ENCODE peak calls at places on chromosomes 12 and 14, in four cellular contexts. One of them, this sample, is unnamed.
A peak's percentile ranks its signal among the peaks of the same experiment; 100 is the strongest.

GRCh38 chr14:74921987-74922751 is 891 bp downstream of the RPS6KL1 start:
- DNase-seq in tibial nerve: no peak
- DNase-seq in body of pancreas: no peak
- DNase-seq in mesendoderm: no peak
- DNase-seq in this sample: no peak

GRCh38 chr14:92952497-92953298 is 29.7 kb downstream of the CHGA start:
- DNase-seq in tibial nerve: no peak
- DNase-seq in body of pancreas: no peak
- DNase-seq in mesendoderm: no peak
- DNase-seq in this sample: no peak

GRCh38 chr12:7017870-7018349 is 366 bp downstream of the LPCAT3 start:
- DNase-seq in tibial nerve: peak; percentile 20
- DNase-seq in body of pancreas: no peak
- DNase-seq in mesendoderm: no peak
- DNase-seq in this sample: no peak

GRCh38 chr14:37625597-37626595 is 30.5 kb downstream of the TTC6 start:
- DNase-seq in tibial nerve: no peak
- DNase-seq in body of pancreas: no peak
- DNase-seq in mesendoderm: peak; percentile 14
- DNase-seq in this sample: no peak

GRCh38 chr14:89303452-89304435 is 113.3 kb downstream of the FOXN3 start:
- DNase-seq in tibial nerve: peak; percentile 64
- DNase-seq in body of pancreas: peak; percentile 28
- DNase-seq in mesendoderm: peak; percentile 80
- DNase-seq in this sample: no peak

GRCh38 chr12:27119797-27120196 is 37.4 kb upstream of the C12orf71 start:
- DNase-seq in tibial nerve: no peak
- DNase-seq in body of pancreas: no peak
- DNase-seq in mesendoderm: no peak
- DNase-seq in this sample: no peak

GRCh38 chr14:36513451-36514277 is 6.4 kb downstream of the NKX2-1 start:
- DNase-seq in tibial nerve: no peak
- DNase-seq in body of pancreas: no peak
- DNase-seq in mesendoderm: peak; percentile 75
- DNase-seq in this sample: no peak

GRCh38 chr12:47850153-47851084 is 30.7 kb upstream of the HDAC7 start:
- DNase-seq in tibial nerve: no peak
- DNase-seq in body of pancreas: no peak
- DNase-seq in mesendoderm: peak; percentile 88
- DNase-seq in this sample: no peak

GRCh38 chr12:10331642-10332239 is 24.1 kb downstream of the KLRD1 start:
- DNase-seq in tibial nerve: no peak
- DNase-seq in body of pancreas: no peak
- DNase-seq in mesendoderm: peak; percentile 79
- DNase-seq in this sample: peak; percentile 32

GRCh38 chr14:98599082-98599481 is 672.9 kb downstream of the BCL11B start:
- DNase-seq in tibial nerve: no peak
- DNase-seq in body of pancreas: no peak
- DNase-seq in mesendoderm: no peak
- DNase-seq in this sample: no peak

GRCh38 chr12:84766375-84766774 is 146.2 kb downstream of the SLC6A15 start:
- DNase-seq in tibial nerve: no peak
- DNase-seq in body of pancreas: no peak
- DNase-seq in mesendoderm: no peak
- DNase-seq in this sample: no peak

GRCh38 chr12:32891956-32892355 is 4.6 kb downstream of the PKP2 start:
- DNase-seq in tibial nerve: no peak
- DNase-seq in body of pancreas: no peak
- DNase-seq in mesendoderm: peak; percentile 95
- DNase-seq in this sample: no peak

GRCh38 chr12:39032034-39032433 is 126.6 kb upstream of the CPNE8 start:
- DNase-seq in tibial nerve: no peak
- DNase-seq in body of pancreas: no peak
- DNase-seq in mesendoderm: no peak
- DNase-seq in this sample: no peak

GRCh38 chr12:18363321-18363720 is 102.0 kb downstream of the PIK3C2G start:
- DNase-seq in tibial nerve: no peak
- DNase-seq in body of pancreas: no peak
- DNase-seq in mesendoderm: peak; percentile 60
- DNase-seq in this sample: no peak

GRCh38 chr12:80780746-80781145 is 64.0 kb downstream of the MYF5 start:
- DNase-seq in tibial nerve: no peak
- DNase-seq in body of pancreas: no peak
- DNase-seq in mesendoderm: no peak
- DNase-seq in this sample: no peak

GRCh38 chr14:104288272-104288671 is 149.9 kb downstream of the KIF26A start:
- DNase-seq in tibial nerve: no peak
- DNase-seq in body of pancreas: peak; percentile 2
- DNase-seq in mesendoderm: no peak
- DNase-seq in this sample: no peak

GRCh38 chr14:37594238-37594915 is 672 bp downstream of the FOXA1 start:
- DNase-seq in tibial nerve: peak; percentile 60
- DNase-seq in body of pancreas: peak; percentile 77
- DNase-seq in mesendoderm: peak; percentile 90
- DNase-seq in this sample: peak; percentile 32

GRCh38 chr12:118560733-118561132 is 184.4 kb downstream of the SUDS3 start:
- DNase-seq in tibial nerve: no peak
- DNase-seq in body of pancreas: no peak
- DNase-seq in mesendoderm: no peak
- DNase-seq in this sample: no peak

GRCh38 chr12:11446372-11446771 is 51.0 kb upstream of the PRB2 start:
- DNase-seq in tibial nerve: no peak
- DNase-seq in body of pancreas: no peak
- DNase-seq in mesendoderm: no peak
- DNase-seq in this sample: no peak

GRCh38 chr12:84889818-84890217 is 22.8 kb downstream of the SLC6A15 start:
- DNase-seq in tibial nerve: no peak
- DNase-seq in body of pancreas: no peak
- DNase-seq in mesendoderm: no peak
- DNase-seq in this sample: no peak

GRCh38 chr12:6937481-6938352 is 5.9 kb upstream of the RNU7-1 start:
- DNase-seq in tibial nerve: peak; percentile 78
- DNase-seq in body of pancreas: peak; percentile 95
- DNase-seq in mesendoderm: peak; percentile 99
- DNase-seq in this sample: peak; percentile 57

GRCh38 chr14:73289308-73289707 is 52.0 kb downstream of the PAPLN start:
- DNase-seq in tibial nerve: no peak
- DNase-seq in body of pancreas: no peak
- DNase-seq in mesendoderm: no peak
- DNase-seq in this sample: no peak

GRCh38 chr12:49339464-49339861 is 2.5 kb upstream of the C1QL4 start:
- DNase-seq in tibial nerve: no peak
- DNase-seq in body of pancreas: peak; percentile 84
- DNase-seq in mesendoderm: peak; percentile 44
- DNase-seq in this sample: no peak

GRCh38 chr12:11565752-11566151 is 83.7 kb upstream of the ETV6 start:
- DNase-seq in tibial nerve: no peak
- DNase-seq in body of pancreas: no peak
- DNase-seq in mesendoderm: no peak
- DNase-seq in this sample: no peak

GRCh38 chr12:92226961-92227360 is 81.3 kb upstream of the BTG1 start:
- DNase-seq in tibial nerve: no peak
- DNase-seq in body of pancreas: no peak
- DNase-seq in mesendoderm: no peak
- DNase-seq in this sample: no peak

GRCh38 chr12:29971431-29971830 is 187.7 kb upstream of the TMTC1 start:
- DNase-seq in tibial nerve: no peak
- DNase-seq in body of pancreas: no peak
- DNase-seq in mesendoderm: no peak
- DNase-seq in this sample: no peak

GRCh38 chr12:124994435-124994975 is 1.1 kb downstream of the BRI3BP start:
- DNase-seq in tibial nerve: no peak
- DNase-seq in body of pancreas: peak; percentile 23
- DNase-seq in mesendoderm: peak; percentile 46
- DNase-seq in this sample: no peak

GRCh38 chr12:105348561-105348960 is 18.1 kb downstream of the C12orf75 start:
- DNase-seq in tibial nerve: no peak
- DNase-seq in body of pancreas: no peak
- DNase-seq in mesendoderm: no peak
- DNase-seq in this sample: no peak

GRCh38 chr14:61417890-61418455 is 96.6 kb downstream of the PRKCH start:
- DNase-seq in tibial nerve: no peak
- DNase-seq in body of pancreas: no peak
- DNase-seq in mesendoderm: no peak
- DNase-seq in this sample: no peak
- H3K27ac ChIP-seq in tibial nerve: no peak overlapping the region
- H3K27ac ChIP-seq in body of pancreas: no peak overlapping the region
- H3K27ac ChIP-seq in mesendoderm: no peak overlapping the region
- H3K27ac ChIP-seq in this sample: no peak overlapping the region

DNA sequence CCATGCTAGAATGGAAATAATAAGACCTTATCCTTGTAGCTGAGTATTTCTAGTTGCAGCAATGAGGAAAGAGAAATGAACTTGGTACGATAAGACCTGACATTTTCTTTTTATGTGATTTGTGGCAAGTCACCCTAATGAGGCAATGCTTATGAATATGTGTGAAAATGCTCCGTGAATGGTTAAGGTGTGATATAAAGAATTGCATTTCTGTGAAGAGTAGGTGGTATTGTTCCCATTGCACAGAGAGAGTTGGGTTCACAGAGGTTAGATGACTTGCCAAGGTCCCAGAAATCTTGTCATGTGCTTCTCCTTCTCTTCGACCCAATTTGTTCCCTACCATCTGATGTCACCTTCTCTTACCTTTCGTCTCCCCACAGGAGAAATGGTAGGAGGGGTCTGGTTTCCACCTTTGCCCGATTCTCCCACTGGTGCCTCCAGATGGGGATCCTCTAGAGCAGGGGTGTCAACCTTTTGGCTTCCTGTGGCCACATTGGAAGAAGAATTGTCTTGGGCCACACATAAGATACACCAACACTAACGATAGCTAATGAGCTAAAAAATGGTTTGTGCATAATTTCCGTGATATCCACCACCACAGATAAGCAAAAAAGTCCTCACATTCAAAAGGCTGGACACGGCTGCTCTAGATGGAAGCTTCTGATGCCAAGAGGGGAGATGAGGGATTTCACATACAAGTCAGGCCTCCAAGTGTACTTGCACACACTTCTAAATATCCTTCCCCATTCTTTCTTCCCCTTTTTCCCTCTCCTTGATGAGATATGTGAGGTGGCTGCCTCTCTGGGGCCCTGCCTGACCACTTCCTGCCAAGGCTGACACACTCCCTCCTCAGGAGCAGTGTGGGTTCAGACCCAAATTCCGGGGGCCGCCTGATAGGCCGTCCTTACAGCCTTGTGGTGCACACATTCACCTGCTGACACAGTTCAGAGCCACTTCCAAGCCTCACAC is 96.1 kb downstream of the PLXNC1 start:
- DNase-seq in tibial nerve: no peak
- DNase-seq in body of pancreas: no peak
- DNase-seq in mesendoderm: no peak
- DNase-seq in this sample: no peak
- H3K4me3 ChIP-seq in tibial nerve: no peak overlapping the region
- H3K4me3 ChIP-seq in body of pancreas: no peak overlapping the region
- H3K4me3 ChIP-seq in mesendoderm: no peak overlapping the region
- H3K4me3 ChIP-seq in this sample: no peak overlapping the region

DNA sequence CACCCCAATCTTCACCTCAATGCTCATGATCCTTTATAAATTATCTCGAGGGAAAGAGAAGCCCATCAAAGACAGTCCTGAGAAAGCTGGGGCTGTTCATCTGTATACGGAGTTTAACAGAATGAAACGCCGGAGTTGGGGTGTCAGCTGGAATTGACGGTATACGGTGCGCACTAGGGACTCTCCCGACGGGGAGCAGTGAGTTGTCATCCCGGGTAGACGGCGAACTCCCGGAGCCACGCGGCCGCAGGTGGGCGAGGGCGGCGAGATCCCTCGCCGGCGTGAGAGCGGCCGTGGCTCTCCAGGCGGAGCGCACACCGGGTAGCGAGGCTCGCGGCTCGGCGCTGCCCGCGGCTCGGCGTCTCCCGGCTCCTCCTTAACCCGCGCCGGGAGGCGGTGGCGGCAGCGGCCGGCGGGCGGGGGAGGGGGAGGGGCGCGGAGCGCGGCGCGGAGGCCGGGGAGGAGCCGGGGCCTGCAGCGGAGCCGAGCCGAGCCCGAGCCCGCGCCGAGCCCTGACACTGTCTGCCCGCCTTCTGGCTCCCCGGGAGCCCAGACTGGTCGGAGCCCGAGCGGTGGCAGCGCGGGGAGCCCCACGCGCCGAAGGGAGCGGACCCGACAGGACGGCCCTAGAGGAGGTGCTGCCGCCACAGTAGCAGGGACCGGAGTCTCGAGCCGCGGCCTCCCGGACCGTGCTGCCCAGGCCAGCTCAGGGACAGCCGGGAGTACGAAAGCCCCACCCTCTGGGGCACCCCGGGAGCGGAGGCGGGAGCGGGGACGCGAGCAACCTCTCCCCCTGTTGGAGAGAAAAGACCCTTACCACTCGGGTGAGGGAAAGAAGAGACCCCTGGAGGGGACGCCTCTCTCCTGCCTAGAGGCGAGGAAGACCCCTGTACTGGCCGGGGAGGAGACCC is at the start of gene FOXJ2:
- DNase-seq in tibial nerve: peak; percentile 50
- DNase-seq in body of pancreas: peak; percentile 84
- DNase-seq in mesendoderm: peak; percentile 74
- DNase-seq in this sample: no peak
- H3K4me1 ChIP-seq in tibial nerve: peaks cover 34% of the 10 kb centered on the region
- H3K4me1 ChIP-seq in body of pancreas: peaks cover 49% of the 10 kb centered on the region
- H3K4me1 ChIP-seq in mesendoderm: peaks cover 33% of the 10 kb centered on the region
- H3K4me1 ChIP-seq in this sample: peaks cover 16% of the 10 kb centered on the region

GRCh38 chr12:77065361-77066204 is at the start of gene E2F7:
- DNase-seq in tibial nerve: peak; percentile 66
- DNase-seq in body of pancreas: peak; percentile 92
- DNase-seq in mesendoderm: peak; percentile 98
- DNase-seq in this sample: peak; percentile 57
- H3K27ac ChIP-seq in tibial nerve: no peak within 1 kb of the TSS
- H3K27ac ChIP-seq in body of pancreas: peak within 1 kb of the TSS; percentile 62
- H3K27ac ChIP-seq in mesendoderm: peak within 1 kb of the TSS; percentile 99
- H3K27ac ChIP-seq in this sample: peak within 1 kb of the TSS; percentile 85

DNA sequence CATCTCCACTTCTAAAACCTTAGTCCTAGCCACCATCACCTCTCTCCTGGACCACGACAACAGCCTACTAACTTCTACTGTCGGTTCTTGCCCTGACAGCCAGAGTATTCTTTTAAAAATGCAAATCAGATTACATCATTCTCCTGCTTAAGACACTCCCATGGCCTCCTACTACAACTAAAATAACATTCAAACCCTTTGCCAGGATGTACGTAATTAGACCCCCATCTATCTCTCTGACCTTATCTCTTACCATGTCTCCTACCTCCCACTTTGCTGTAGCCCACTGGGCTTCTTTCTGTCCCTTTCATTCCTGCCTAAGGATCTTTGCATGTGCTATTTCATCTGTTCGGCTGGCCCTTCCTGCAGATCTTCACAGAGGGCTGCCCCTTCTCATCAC is 27.6 kb downstream of the TRIM9 start:
- DNase-seq in tibial nerve: no peak
- DNase-seq in body of pancreas: no peak
- DNase-seq in mesendoderm: peak; percentile 60
- DNase-seq in this sample: no peak
- H3K4me3 ChIP-seq in tibial nerve: no peak overlapping the region
- H3K4me3 ChIP-seq in body of pancreas: no peak overlapping the region
- H3K4me3 ChIP-seq in mesendoderm: no peak overlapping the region
- H3K4me3 ChIP-seq in this sample: no peak overlapping the region

GRCh38 chr14:91873476-91874265 is 6.3 kb upstream of the TC2N start:
- DNase-seq in tibial nerve: no peak
- DNase-seq in body of pancreas: peak; percentile 55
- DNase-seq in mesendoderm: no peak
- DNase-seq in this sample: no peak
- H3K4me1 ChIP-seq in tibial nerve: no peaks in the 10 kb centered on the region
- H3K4me1 ChIP-seq in body of pancreas: peaks cover 87% of the 10 kb centered on the region
- H3K4me1 ChIP-seq in mesendoderm: peaks cover 2% of the 10 kb centered on the region
- H3K4me1 ChIP-seq in this sample: no peaks in the 10 kb centered on the region

This sample was measured in Panc1.